ENCODE peak calls at places on chromosomes 1 and 21, in ten cellular contexts. One of them, this sample, is unnamed.

GRCh38 chr1:66294692-66295384 is 239.1 kb upstream of the SGIP1 start:
- DNase-seq in NCI-H345: no peak
- DNase-seq in NCI-H1105: no peak
- DNase-seq in heart right ventricle: no peak
- DNase-seq in prostate gland: no peak
- DNase-seq in astrocyte of the spinal cord: peak
- DNase-seq in BJ: no peak
- DNase-seq in T follicular helper cell: no peak
- DNase-seq in GM04503: no peak
- DNase-seq in stimulated activated CD4-positive, alpha-beta T cell treated with anti-CD3 and anti-CD28 coated beads, Interleukin-4, amount 100 ng/mL, for 48 hours: no peak
- DNase-seq in this sample: no peak

GRCh38 chr1:6646499-6647148 is 22.0 kb downstream of the THAP3 start:
- DNase-seq in prostate gland: peak
- DNase-seq in NCI-H1105: peak
- DNase-seq in stimulated activated CD4-positive, alpha-beta T cell treated with anti-CD3 and anti-CD28 coated beads, Interleukin-4, amount 100 ng/mL, for 48 hours: no peak
- DNase-seq in heart right ventricle: no peak
- DNase-seq in GM04503: no peak
- DNase-seq in BJ: no peak
- DNase-seq in astrocyte of the spinal cord: peak
- DNase-seq in T follicular helper cell: no peak
- DNase-seq in NCI-H345: no peak
- DNase-seq in this sample: peak

GRCh38 chr1:7385471-7386225 is 385.4 kb upstream of the VAMP3 start:
- DNase-seq in GM04503: no peak
- DNase-seq in prostate gland: no peak
- DNase-seq in astrocyte of the spinal cord: no peak
- DNase-seq in T follicular helper cell: no peak
- DNase-seq in stimulated activated CD4-positive, alpha-beta T cell treated with anti-CD3 and anti-CD28 coated beads, Interleukin-4, amount 100 ng/mL, for 48 hours: no peak
- DNase-seq in NCI-H1105: no peak
- DNase-seq in BJ: no peak
- DNase-seq in NCI-H345: no peak
- DNase-seq in heart right ventricle: no peak
- DNase-seq in this sample: no peak

GRCh38 chr1:72481420-72481819 is 199.1 kb upstream of the NEGR1 start:
- DNase-seq in stimulated activated CD4-positive, alpha-beta T cell treated with anti-CD3 and anti-CD28 coated beads, Interleukin-4, amount 100 ng/mL, for 48 hours: no peak
- DNase-seq in astrocyte of the spinal cord: no peak
- DNase-seq in heart right ventricle: no peak
- DNase-seq in NCI-H1105: no peak
- DNase-seq in GM04503: no peak
- DNase-seq in BJ: no peak
- DNase-seq in T follicular helper cell: no peak
- DNase-seq in prostate gland: no peak
- DNase-seq in NCI-H345: peak
- DNase-seq in this sample: no peak

GRCh38 chr21:16650984-16651383 is 861.9 kb upstream of the CXADR start:
- DNase-seq in stimulated activated CD4-positive, alpha-beta T cell treated with anti-CD3 and anti-CD28 coated beads, Interleukin-4, amount 100 ng/mL, for 48 hours: no peak
- DNase-seq in NCI-H1105: no peak
- DNase-seq in astrocyte of the spinal cord: no peak
- DNase-seq in NCI-H345: no peak
- DNase-seq in prostate gland: no peak
- DNase-seq in heart right ventricle: no peak
- DNase-seq in T follicular helper cell: no peak
- DNase-seq in GM04503: no peak
- DNase-seq in BJ: no peak
- DNase-seq in this sample: no peak

GRCh38 chr1:109402025-109402424 is 4.3 kb upstream of the SORT1 start:
- DNase-seq in stimulated activated CD4-positive, alpha-beta T cell treated with anti-CD3 and anti-CD28 coated beads, Interleukin-4, amount 100 ng/mL, for 48 hours: no peak
- DNase-seq in heart right ventricle: no peak
- DNase-seq in BJ: no peak
- DNase-seq in NCI-H345: no peak
- DNase-seq in GM04503: no peak
- DNase-seq in NCI-H1105: no peak
- DNase-seq in T follicular helper cell: no peak
- DNase-seq in astrocyte of the spinal cord: no peak
- DNase-seq in prostate gland: no peak
- DNase-seq in this sample: no peak

GRCh38 chr1:165173409-165173808 is 183.1 kb downstream of the LMX1A start:
- DNase-seq in T follicular helper cell: no peak
- DNase-seq in heart right ventricle: no peak
- DNase-seq in BJ: no peak
- DNase-seq in stimulated activated CD4-positive, alpha-beta T cell treated with anti-CD3 and anti-CD28 coated beads, Interleukin-4, amount 100 ng/mL, for 48 hours: no peak
- DNase-seq in GM04503: no peak
- DNase-seq in NCI-H1105: no peak
- DNase-seq in prostate gland: peak
- DNase-seq in NCI-H345: no peak
- DNase-seq in astrocyte of the spinal cord: no peak
- DNase-seq in this sample: no peak

GRCh38 chr21:27406297-27407009 is 439.6 kb upstream of the ADAMTS5 start:
- DNase-seq in GM04503: no peak
- DNase-seq in astrocyte of the spinal cord: peak
- DNase-seq in NCI-H1105: no peak
- DNase-seq in stimulated activated CD4-positive, alpha-beta T cell treated with anti-CD3 and anti-CD28 coated beads, Interleukin-4, amount 100 ng/mL, for 48 hours: no peak
- DNase-seq in prostate gland: no peak
- DNase-seq in heart right ventricle: no peak
- DNase-seq in T follicular helper cell: no peak
- DNase-seq in BJ: no peak
- DNase-seq in NCI-H345: no peak
- DNase-seq in this sample: no peak

GRCh38 chr1:212237651-212238050 is 47.6 kb upstream of the PPP2R5A start:
- DNase-seq in astrocyte of the spinal cord: no peak
- DNase-seq in BJ: no peak
- DNase-seq in prostate gland: no peak
- DNase-seq in NCI-H1105: no peak
- DNase-seq in NCI-H345: no peak
- DNase-seq in heart right ventricle: no peak
- DNase-seq in stimulated activated CD4-positive, alpha-beta T cell treated with anti-CD3 and anti-CD28 coated beads, Interleukin-4, amount 100 ng/mL, for 48 hours: no peak
- DNase-seq in GM04503: no peak
- DNase-seq in T follicular helper cell: no peak
- DNase-seq in this sample: no peak

GRCh38 chr1:241610056-241610815 is 29.9 kb downstream of the CHML start:
- DNase-seq in GM04503: no peak
- DNase-seq in NCI-H1105: peak
- DNase-seq in BJ: no peak
- DNase-seq in T follicular helper cell: no peak
- DNase-seq in NCI-H345: peak
- DNase-seq in stimulated activated CD4-positive, alpha-beta T cell treated with anti-CD3 and anti-CD28 coated beads, Interleukin-4, amount 100 ng/mL, for 48 hours: no peak
- DNase-seq in heart right ventricle: no peak
- DNase-seq in prostate gland: peak
- DNase-seq in astrocyte of the spinal cord: no peak
- DNase-seq in this sample: no peak

GRCh38 chr1:182998482-182998881 is 24.7 kb upstream of the LAMC1 start:
- DNase-seq in T follicular helper cell: no peak
- DNase-seq in prostate gland: no peak
- DNase-seq in NCI-H345: no peak
- DNase-seq in heart right ventricle: no peak
- DNase-seq in NCI-H1105: no peak
- DNase-seq in GM04503: no peak
- DNase-seq in astrocyte of the spinal cord: no peak
- DNase-seq in BJ: no peak
- DNase-seq in stimulated activated CD4-positive, alpha-beta T cell treated with anti-CD3 and anti-CD28 coated beads, Interleukin-4, amount 100 ng/mL, for 48 hours: no peak
- DNase-seq in this sample: no peak

GRCh38 chr1:104163912-104164476 is 414.3 kb downstream of the AMY1C start:
- DNase-seq in astrocyte of the spinal cord: no peak
- DNase-seq in stimulated activated CD4-positive, alpha-beta T cell treated with anti-CD3 and anti-CD28 coated beads, Interleukin-4, amount 100 ng/mL, for 48 hours: no peak
- DNase-seq in T follicular helper cell: no peak
- DNase-seq in heart right ventricle: no peak
- DNase-seq in GM04503: no peak
- DNase-seq in NCI-H345: no peak
- DNase-seq in BJ: no peak
- DNase-seq in prostate gland: no peak
- DNase-seq in NCI-H1105: no peak
- DNase-seq in this sample: no peak

GRCh38 chr1:99600782-99601181 is 45.1 kb upstream of the PALMD start:
- DNase-seq in BJ: no peak
- DNase-seq in GM04503: peak
- DNase-seq in heart right ventricle: no peak
- DNase-seq in NCI-H345: no peak
- DNase-seq in T follicular helper cell: no peak
- DNase-seq in stimulated activated CD4-positive, alpha-beta T cell treated with anti-CD3 and anti-CD28 coated beads, Interleukin-4, amount 100 ng/mL, for 48 hours: no peak
- DNase-seq in astrocyte of the spinal cord: peak
- DNase-seq in NCI-H1105: no peak
- DNase-seq in prostate gland: no peak
- DNase-seq in this sample: no peak

GRCh38 chr1:53557369-53557768 is 98.2 kb downstream of the DMRTB1 start:
- DNase-seq in stimulated activated CD4-positive, alpha-beta T cell treated with anti-CD3 and anti-CD28 coated beads, Interleukin-4, amount 100 ng/mL, for 48 hours: no peak
- DNase-seq in astrocyte of the spinal cord: no peak
- DNase-seq in heart right ventricle: no peak
- DNase-seq in GM04503: no peak
- DNase-seq in prostate gland: no peak
- DNase-seq in NCI-H345: no peak
- DNase-seq in NCI-H1105: no peak
- DNase-seq in BJ: no peak
- DNase-seq in T follicular helper cell: no peak
- DNase-seq in this sample: no peak

GRCh38 chr1:145918992-145919939 is 749 bp upstream of the PEX11B start:
- DNase-seq in NCI-H345: peak
- DNase-seq in BJ: no peak
- DNase-seq in astrocyte of the spinal cord: peak
- DNase-seq in T follicular helper cell: no peak
- DNase-seq in NCI-H1105: no peak
- DNase-seq in GM04503: no peak
- DNase-seq in prostate gland: peak
- DNase-seq in heart right ventricle: peak
- DNase-seq in stimulated activated CD4-positive, alpha-beta T cell treated with anti-CD3 and anti-CD28 coated beads, Interleukin-4, amount 100 ng/mL, for 48 hours: no peak
- DNase-seq in this sample: peak

GRCh38 chr1:101136739-101137138 is 100.1 kb upstream of the S1PR1 start:
- DNase-seq in astrocyte of the spinal cord: peak
- DNase-seq in stimulated activated CD4-positive, alpha-beta T cell treated with anti-CD3 and anti-CD28 coated beads, Interleukin-4, amount 100 ng/mL, for 48 hours: no peak
- DNase-seq in NCI-H345: no peak
- DNase-seq in BJ: no peak
- DNase-seq in NCI-H1105: no peak
- DNase-seq in prostate gland: no peak
- DNase-seq in T follicular helper cell: no peak
- DNase-seq in heart right ventricle: no peak
- DNase-seq in GM04503: no peak
- DNase-seq in this sample: no peak

GRCh38 chr1:15258828-15259588 is 12.0 kb downstream of the FHAD1 start:
- DNase-seq in stimulated activated CD4-positive, alpha-beta T cell treated with anti-CD3 and anti-CD28 coated beads, Interleukin-4, amount 100 ng/mL, for 48 hours: no peak
- DNase-seq in GM04503: no peak
- DNase-seq in heart right ventricle: no peak
- DNase-seq in NCI-H1105: no peak
- DNase-seq in T follicular helper cell: no peak
- DNase-seq in NCI-H345: no peak
- DNase-seq in BJ: no peak
- DNase-seq in prostate gland: no peak
- DNase-seq in astrocyte of the spinal cord: no peak
- DNase-seq in this sample: no peak

GRCh38 chr1:31577515-31578191 is 1.3 kb downstream of the TINAGL1 start:
- DNase-seq in BJ: no peak
- DNase-seq in heart right ventricle: no peak
- DNase-seq in stimulated activated CD4-positive, alpha-beta T cell treated with anti-CD3 and anti-CD28 coated beads, Interleukin-4, amount 100 ng/mL, for 48 hours: no peak
- DNase-seq in prostate gland: no peak
- DNase-seq in NCI-H1105: no peak
- DNase-seq in NCI-H345: no peak
- DNase-seq in astrocyte of the spinal cord: peak
- DNase-seq in T follicular helper cell: no peak
- DNase-seq in GM04503: no peak
- DNase-seq in this sample: no peak

GRCh38 chr1:202164271-202165037 is 4.1 kb upstream of the PTPN7 start:
- DNase-seq in stimulated activated CD4-positive, alpha-beta T cell treated with anti-CD3 and anti-CD28 coated beads, Interleukin-4, amount 100 ng/mL, for 48 hours: peak
- DNase-seq in NCI-H345: no peak
- DNase-seq in T follicular helper cell: peak
- DNase-seq in astrocyte of the spinal cord: no peak
- DNase-seq in NCI-H1105: no peak
- DNase-seq in BJ: no peak
- DNase-seq in prostate gland: no peak
- DNase-seq in GM04503: no peak
- DNase-seq in heart right ventricle: no peak
- DNase-seq in this sample: no peak

This sample was measured in WERI-Rb-1.